ENCODE peak calls at places on chromosomes 13 and 19, in eight cellular contexts. F is SJSA1; E is esophagus muscularis mucosa; Y is NCI-H345; M is iris pigment epithelial cell; O is stimulated activated CD4-positive, alpha-beta T cell treated with anti-CD3 and anti-CD28 coated beads, Interleukin-15, amount 100 ng/mL, for 1 hour; R is bronchial epithelial cell; D is stimulated activated naive CD8-positive, alpha-beta T cell treated with anti-CD3 and anti-CD28 coated beads, Interleukin-15, Interleukin-2, amounts not matched to agents 100 U/mL and 50 U/mL, for 24 hours. X is an unnamed sample.

GRCh38 chr19:7636691-7637373 is at the start of gene STXBP2:
- DNase-seq in F (no peak), E (no peak), Y (peak; percentile 89), M (peak; percentile 31), O (peak; percentile 93), R (peak; percentile 47), D (peak; percentile 93), X (peak; percentile 46)

GRCh38 chr13:114200673-114201005 is 21.6 kb downstream of the CFAP97D2 start:
- DNase-seq in F (no peak), E (no peak), Y (peak; percentile 15), M (peak; percentile 31), O (no peak), R (no peak), D (no peak), X (no peak)

GRCh38 chr13:113078895-113079720 is 26.5 kb upstream of the F7 start:
- DNase-seq in F (no peak), E (no peak), Y (no peak), M (no peak), O (no peak), R (no peak), D (no peak), X (no peak)

GRCh38 chr13:30047154-30047874 is 196.9 kb upstream of the UBL3 start:
- DNase-seq in F (no peak), E (peak; percentile 75), Y (no peak), M (no peak), O (no peak), R (no peak), D (no peak), X (no peak)

GRCh38 chr19:40262422-40262821 is 22.7 kb downstream of the AKT2 start:
- DNase-seq in F (no peak), E (no peak), Y (peak; percentile 41), M (no peak), O (no peak), R (no peak), D (no peak), X (no peak)

GRCh38 chr19:3515891-3516422 is 9.8 kb downstream of the FZR1 start:
- DNase-seq in F (no peak), E (no peak), Y (no peak), M (no peak), O (no peak), R (no peak), D (no peak), X (no peak)

GRCh38 chr13:31131470-31131961 is 30.2 kb downstream of the HSPH1 start:
- DNase-seq in F (no peak), E (no peak), Y (no peak), M (no peak), O (no peak), R (no peak), D (no peak), X (no peak)

GRCh38 chr19:49058592-49058991 is 1.0 kb upstream of the CGB7 start:
- DNase-seq in F (no peak), E (no peak), Y (no peak), M (peak; percentile 38), O (no peak), R (peak; percentile 54), D (peak; percentile 36), X (no peak)

GRCh38 chr13:97435794-97436193 is 1.8 kb downstream of the RAP2A start:
- DNase-seq in F (peak; percentile 10), E (no peak), Y (no peak), M (peak; percentile 39), O (no peak), R (peak; percentile 14), D (no peak), X (no peak)

GRCh38 chr13:113150545-113151365 is 7.7 kb upstream of the PROZ start:
- DNase-seq in F (no peak), E (no peak), Y (no peak), M (no peak), O (no peak), R (no peak), D (no peak), X (no peak)

GRCh38 chr19:18322318-18322758 is 538 bp downstream of the LSM4 start:
- DNase-seq in F (peak; percentile 62), E (no peak), Y (no peak), M (peak; percentile 63), O (no peak), R (peak; percentile 55), D (peak; percentile 69), X (no peak)

GRCh38 chr13:92535222-92536006 is 691.2 kb upstream of the GPC6 start:
- DNase-seq in F (no peak), E (no peak), Y (no peak), M (no peak), O (no peak), R (no peak), D (no peak), X (no peak)

GRCh38 chr13:46951516-46951915 is 54.7 kb upstream of the HTR2A start:
- DNase-seq in F (no peak), E (no peak), Y (no peak), M (no peak), O (no peak), R (peak; percentile 81), D (no peak), X (no peak)

GRCh38 chr19:8684001-8684902 is 14.3 kb downstream of the ACTL9 start:
- DNase-seq in F (no peak), E (no peak), Y (no peak), M (no peak), O (no peak), R (no peak), D (no peak), X (no peak)

GRCh38 chr19:406121-406711 is 2.7 kb downstream of the C2CD4C start:
- DNase-seq in F (no peak), E (no peak), Y (no peak), M (no peak), O (no peak), R (no peak), D (no peak), X (no peak)

GRCh38 chr13:106492576-106493323 is 42.7 kb downstream of the EFNB2 start:
- DNase-seq in F (no peak), E (no peak), Y (no peak), M (no peak), O (no peak), R (no peak), D (no peak), X (no peak)

GRCh38 chr19:55287361-55288079 is 3.7 kb downstream of the BRSK1 start:
- DNase-seq in F (no peak), E (no peak), Y (no peak), M (no peak), O (no peak), R (no peak), D (no peak), X (no peak)

GRCh38 chr19:49930483-49931011 is 1.2 kb upstream of the NUP62 start:
- DNase-seq in F (no peak), E (no peak), Y (no peak), M (no peak), O (no peak), R (no peak), D (no peak), X (no peak)

GRCh38 chr19:18644144-18645034 is 7.6 kb downstream of the KLHL26 start:
- DNase-seq in F (no peak), E (no peak), Y (no peak), M (no peak), O (no peak), R (peak; percentile 37), D (no peak), X (no peak)

GRCh38 chr13:109868583-109869311 is 82.4 kb upstream of the IRS2 start:
- DNase-seq in F (no peak), E (no peak), Y (no peak), M (peak; percentile 34), O (no peak), R (peak; percentile 71), D (no peak), X (no peak)

GRCh38 chr19:55096061-55096701 is 20.5 kb downstream of the EPS8L1 start:
- DNase-seq in F (no peak), E (no peak), Y (no peak), M (no peak), O (no peak), R (no peak), D (no peak), X (no peak)

GRCh38 chr13:24192036-24192810 is 31.7 kb downstream of the SPATA13 start:
- DNase-seq in F (no peak), E (peak; percentile 78), Y (no peak), M (no peak), O (no peak), R (no peak), D (no peak), X (no peak)

GRCh38 chr19:7976461-7976860 is 29.0 kb downstream of the ELAVL1 start:
- DNase-seq in F (no peak), E (no peak), Y (no peak), M (no peak), O (no peak), R (no peak), D (no peak), X (no peak)

GRCh38 chr13:35549481-35549880 is 73.0 kb upstream of the MAB21L1 start:
- DNase-seq in F (no peak), E (no peak), Y (no peak), M (peak; percentile 69), O (no peak), R (peak; percentile 85), D (no peak), X (no peak)

GRCh38 chr13:109790071-109790470 is 3.7 kb upstream of the IRS2 start:
- DNase-seq in F (no peak), E (no peak), Y (no peak), M (peak; percentile 83), O (no peak), R (peak; percentile 29), D (no peak), X (no peak)

GRCh38 chr19:33300016-33300981 is 2.0 kb downstream of the CEBPA start:
- DNase-seq in F (no peak), E (no peak), Y (no peak), M (no peak), O (no peak), R (no peak), D (no peak), X (no peak)

GRCh38 chr13:49546559-49546958 is 38.8 kb downstream of the RCBTB1 start:
- DNase-seq in F (no peak), E (no peak), Y (no peak), M (no peak), O (no peak), R (no peak), D (no peak), X (no peak)

GRCh38 chr13:110298566-110299321 is 8.2 kb downstream of the COL4A1 start:
- DNase-seq in F (no peak), E (no peak), Y (no peak), M (peak; percentile 24), O (no peak), R (no peak), D (peak; percentile 46), X (no peak)

GRCh38 chr13:99065250-99066015 is 87.6 kb upstream of the DOCK9 start:
- DNase-seq in F (no peak), E (no peak), Y (no peak), M (no peak), O (no peak), R (peak; percentile 91), D (no peak), X (no peak)

GRCh38 chr19:41915248-41916032 is 12.8 kb downstream of the ERFL start:
- DNase-seq in F (no peak), E (no peak), Y (no peak), M (no peak), O (no peak), R (no peak), D (no peak), X (no peak)

GRCh38 chr13:99916366-99917103 is 55.0 kb downstream of the ZIC5 start:
- DNase-seq in F (peak; percentile 90), E (no peak), Y (peak; percentile 78), M (peak; percentile 73), O (no peak), R (peak; percentile 68), D (no peak), X (no peak)

GRCh38 chr13:110305544-110305943 is 1.4 kb downstream of the COL4A1 start:
- DNase-seq in F (no peak), E (no peak), Y (no peak), M (no peak), O (no peak), R (no peak), D (no peak), X (no peak)

GRCh38 chr13:27617801-27618411 is 2.4 kb downstream of the LNX2 start:
- DNase-seq in F (no peak), E (no peak), Y (no peak), M (no peak), O (no peak), R (peak; percentile 92), D (no peak), X (no peak)

GRCh38 chr19:55472463-55472862 is 4.0 kb upstream of the ZNF628 start:
- DNase-seq in F (no peak), E (no peak), Y (no peak), M (peak; percentile 82), O (no peak), R (peak; percentile 60), D (no peak), X (no peak)